ENCODE peak calls at places on chromosomes 7 and 10, in nine cellular contexts. F is choroid plexus epithelial cell; W is AG04450; D is sigmoid colon; C is spleen; M is CD8-positive, alpha-beta T cell; O is GM12864; Q is cardiac fibroblast; R is A549. T is an unnamed sample.

GRCh38 chr10:101018118-101018599 is 12.8 kb downstream of the PDZD7 start:
- DNase-seq in F (peak; percentile 85), W (no peak), D (no peak), C (no peak), M (no peak), O (no peak), Q (no peak), R (no peak), T (no peak)

GRCh38 chr10:86261933-86262665 is 104.5 kb downstream of the GRID1 start:
- DNase-seq in F (peak; percentile 1), W (no peak), D (peak; percentile 38), C (peak; percentile 59), M (no peak), O (peak; percentile 24), Q (no peak), R (peak; percentile 66), T (peak; percentile 29)

GRCh38 chr10:15571570-15571969 is 148.2 kb downstream of the ITGA8 start:
- DNase-seq in F (peak; percentile 95), W (peak; percentile 57), D (peak; percentile 67), C (no peak), M (no peak), O (no peak), Q (peak; percentile 89), R (no peak), T (no peak)

GRCh38 chr7:80312139-80312661 is 177.6 kb downstream of the GNAI1 start:
- DNase-seq in F (peak; percentile 97), W (peak; percentile 72), D (no peak), C (no peak), M (no peak), O (no peak), Q (peak; percentile 94), R (peak; percentile 4), T (peak; percentile 89)

GRCh38 chr10:60149003-60149402 is 240.7 kb downstream of the ANK3 start:
- DNase-seq in F (no peak), W (no peak), D (no peak), C (no peak), M (no peak), O (no peak), Q (no peak), R (no peak), T (peak; percentile 62)

GRCh38 chr10:101848894-101849351 is 5.3 kb upstream of the KCNIP2 start:
- DNase-seq in F (peak; percentile 54), W (no peak), D (no peak), C (no peak), M (no peak), O (no peak), Q (peak; percentile 66), R (no peak), T (no peak)

GRCh38 chr7:26760499-26760898 is 103.9 kb downstream of the SKAP2 start:
- DNase-seq in F (no peak), W (no peak), D (no peak), C (no peak), M (no peak), O (no peak), Q (no peak), R (no peak), T (no peak)

GRCh38 chr7:12646139-12646538 is 41.3 kb upstream of the ARL4A start:
- DNase-seq in F (peak; percentile 71), W (no peak), D (no peak), C (no peak), M (no peak), O (no peak), Q (peak; percentile 37), R (no peak), T (no peak)

GRCh38 chr7:80922254-80923049 is 3.6 kb upstream of the SEMA3C start:
- DNase-seq in F (no peak), W (no peak), D (no peak), C (no peak), M (no peak), O (no peak), Q (no peak), R (no peak), T (peak; percentile 93)

GRCh38 chr10:122845783-122846332 is at the start of gene CUZD1:
- DNase-seq in F (no peak), W (no peak), D (no peak), C (no peak), M (no peak), O (no peak), Q (no peak), R (no peak), T (no peak)

GRCh38 chr10:68329506-68329861 is 2.4 kb upstream of the HNRNPH3 start:
- DNase-seq in F (no peak), W (no peak), D (no peak), C (no peak), M (no peak), O (no peak), Q (no peak), R (no peak), T (no peak)

GRCh38 chr10:112393827-112394226 is 19.9 kb downstream of the ACSL5 start:
- DNase-seq in F (no peak), W (no peak), D (no peak), C (no peak), M (no peak), O (no peak), Q (no peak), R (no peak), T (no peak)

GRCh38 chr10:95907454-95908253 is at the start of gene CC2D2B:
- DNase-seq in F (peak; percentile 84), W (peak; percentile 46), D (peak; percentile 90), C (peak; percentile 94), M (peak; percentile 21), O (peak; percentile 22), Q (peak; percentile 84), R (peak; percentile 79), T (peak; percentile 88)

DNA sequence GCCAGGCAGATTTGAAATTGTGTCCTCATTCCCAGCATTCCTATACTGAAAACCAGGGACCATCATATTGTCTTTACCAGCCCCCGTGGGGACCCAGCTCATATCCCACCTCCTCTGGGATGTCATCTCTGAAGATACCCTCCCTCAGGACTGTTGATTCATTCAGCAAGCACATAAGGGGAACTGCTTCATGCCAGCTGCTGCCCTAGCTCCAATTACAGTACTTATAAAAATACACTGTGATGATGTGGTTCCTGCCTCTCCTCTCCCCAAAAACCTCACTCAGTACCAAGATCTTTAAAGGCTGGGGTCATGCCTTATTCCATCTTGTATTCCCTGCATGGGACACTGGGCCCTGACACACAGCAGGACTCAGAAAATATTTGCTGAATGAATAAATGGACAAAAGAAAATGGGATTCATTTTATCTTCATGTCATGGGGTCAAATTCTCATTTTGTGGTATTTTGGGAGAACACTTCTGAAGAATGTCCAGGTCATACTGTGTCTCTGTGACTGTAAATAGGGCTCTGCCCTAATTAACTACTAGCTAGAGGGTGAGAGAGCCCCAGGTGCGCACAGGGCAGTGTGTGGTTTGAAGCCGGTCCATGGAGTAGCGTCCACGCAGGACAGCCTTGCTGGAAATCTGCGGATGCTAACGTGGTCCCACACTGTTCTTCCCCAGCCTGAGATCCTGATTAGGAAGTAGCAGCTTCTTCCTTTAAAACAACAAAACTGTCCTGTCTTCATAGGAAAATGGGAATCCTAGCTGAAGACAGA is 29.0 kb upstream of the DAGLB start:
- DNase-seq in F (peak; percentile 28), W (no peak), D (no peak), C (no peak), M (no peak), O (no peak), Q (no peak), R (no peak), T (no peak)
- TF ChIP-seq CTCF in F (no peak), W (no peak), D (no peak), C (no peak), M (no peak), O (no peak), Q (no peak), R (no peak), T (no peak)

GRCh38 chr7:4681218-4681851 is 760 bp upstream of the FOXK1 start:
- DNase-seq in F (no peak), W (no peak), D (no peak), C (no peak), M (no peak), O (no peak), Q (no peak), R (no peak), T (no peak)

GRCh38 chr7:4670791-4671190 is 11.3 kb upstream of the FOXK1 start:
- DNase-seq in F (no peak), W (no peak), D (no peak), C (no peak), M (no peak), O (no peak), Q (no peak), R (no peak), T (no peak)

GRCh38 chr7:4675771-4676373 is 6.2 kb upstream of the FOXK1 start:
- DNase-seq in F (no peak), W (no peak), D (no peak), C (no peak), M (no peak), O (no peak), Q (no peak), R (no peak), T (no peak)
- H3K4me3 ChIP-seq in F (no peak overlapping the region), W (no peak overlapping the region), D (no peak overlapping the region), C (no peak overlapping the region), M (no peak overlapping the region), O (no peak overlapping the region), Q (no peak overlapping the region), R (no peak overlapping the region), T (no peak overlapping the region)

GRCh38 chr10:6721964-6722615 is 142.0 kb upstream of the PRKCQ start:
- DNase-seq in F (peak; percentile 79), W (peak; percentile 95), D (no peak), C (no peak), M (no peak), O (no peak), Q (peak; percentile 94), R (peak; percentile 63), T (peak; percentile 94)

GRCh38 chr10:6722616-6723004 is 142.5 kb upstream of the PRKCQ start:
- DNase-seq in F (peak; percentile 24), W (no peak), D (no peak), C (no peak), M (no peak), O (no peak), Q (peak; percentile 66), R (no peak), T (peak; percentile 47)

GRCh38 chr10:6726924-6727323 is 146.8 kb upstream of the PRKCQ start:
- DNase-seq in F (no peak), W (no peak), D (no peak), C (no peak), M (no peak), O (no peak), Q (no peak), R (no peak), T (no peak)

GRCh38 chr10:6716521-6716920 is 136.4 kb upstream of the PRKCQ start:
- DNase-seq in F (no peak), W (no peak), D (peak; percentile 82), C (no peak), M (no peak), O (no peak), Q (peak; percentile 11), R (no peak), T (peak; percentile 23)

GRCh38 chr10:6721480-6721879 is 141.4 kb upstream of the PRKCQ start:
- DNase-seq in F (peak; percentile 79), W (peak; percentile 96), D (peak; percentile 85), C (no peak), M (no peak), O (no peak), Q (peak; percentile 98), R (peak; percentile 69), T (peak; percentile 89)
- TF ChIP-seq CTCF in F (peak; percentile 28), W (peak; percentile 59), D (no peak), C (no peak), M (no peak), O (no peak), Q (peak; percentile 7), R (peak; percentile 37), T (peak; percentile 49)

DNA sequence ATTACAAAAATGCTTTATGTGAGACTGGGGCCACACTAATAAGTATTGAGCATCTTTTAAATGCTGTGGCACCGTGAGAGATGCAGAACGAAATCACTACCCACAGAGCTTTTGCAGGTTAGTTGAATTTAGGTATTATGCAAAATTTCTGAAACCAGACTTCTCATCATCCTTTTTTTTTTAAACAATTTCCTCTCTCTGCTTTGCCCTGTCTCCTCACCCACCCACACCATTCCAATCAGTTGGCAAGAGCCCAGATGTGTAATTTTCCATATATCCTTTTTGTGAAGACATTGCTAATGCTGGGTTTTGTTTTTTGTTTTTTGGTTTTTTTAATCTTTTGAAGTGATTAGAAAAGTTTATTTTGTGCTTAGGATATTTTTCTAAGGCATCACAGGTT is 1.1 kb downstream of the YAE1 start:
- DNase-seq in F (no peak), W (no peak), D (no peak), C (no peak), M (no peak), O (no peak), Q (peak; percentile 26), R (no peak), T (no peak)
- H3K4me3 ChIP-seq in F (peak overlapping the region; percentile 81), W (peak overlapping the region; percentile 94), D (peak overlapping the region; percentile 68), C (peak overlapping the region; percentile 91), M (peak overlapping the region; percentile 83), O (peak overlapping the region; percentile 57), Q (peak overlapping the region; percentile 82), R (peak overlapping the region; percentile 74), T (peak overlapping the region; percentile 94)

T was measured in epithelial cell of esophagus.